ENCODE peak calls at places on chromosomes 13 and 19, in five cellular contexts. N is K562, S is HepG2, X is SK-N-SH, G is GM12878. O is an unnamed sample.
A peak's percentile ranks its signal among the peaks of the same experiment; 100 is the strongest.

GRCh38 chr13:34161829-34162544 is 344.0 kb downstream of the RFC3 start:
- DNase-seq in N (no peak), S (peak; percentile 25), X (no peak), G (no peak), O (no peak)

GRCh38 chr13:112477070-112477619 is 101.0 kb downstream of the SPACA7 start:
- DNase-seq in N (no peak), S (no peak), X (no peak), G (no peak), O (no peak)

GRCh38 chr19:4916292-4917082 is 7.2 kb downstream of the UHRF1 start:
- DNase-seq in N (no peak), S (no peak), X (no peak), G (no peak), O (no peak)

GRCh38 chr19:6730153-6730804 is 7.1 kb downstream of the GPR108 start:
- DNase-seq in N (peak; percentile 96), S (peak; percentile 96), X (peak; percentile 71), G (no peak), O (no peak)

GRCh38 chr19:6458695-6459355 is 767 bp downstream of the SLC25A23 start:
- DNase-seq in N (peak; percentile 25), S (no peak), X (no peak), G (no peak), O (no peak)

GRCh38 chr13:76438050-76438449 is 448.2 kb downstream of the KCTD12 start:
- DNase-seq in N (no peak), S (no peak), X (no peak), G (no peak), O (no peak)

GRCh38 chr19:33900817-33901216 is 104.1 kb downstream of the KCTD15 start:
- DNase-seq in N (no peak), S (no peak), X (no peak), G (no peak), O (no peak)

GRCh38 chr19:18939922-18940775 is 868 bp downstream of the HOMER3 start:
- DNase-seq in N (no peak), S (no peak), X (peak; percentile 73), G (no peak), O (no peak)

GRCh38 chr19:1268392-1269064 is 604 bp upstream of the CIRBP start:
- DNase-seq in N (peak; percentile 29), S (no peak), X (no peak), G (no peak), O (no peak)

GRCh38 chr13:41622545-41623429 is 165.4 kb downstream of the RGCC start:
- DNase-seq in N (no peak), S (no peak), X (no peak), G (no peak), O (no peak)

GRCh38 chr13:64471916-64472315 is 2758.2 kb downstream of the PCDH9 start:
- DNase-seq in N (no peak), S (peak; percentile 15), X (peak; percentile 22), G (no peak), O (peak; percentile 8)

GRCh38 chr19:14400913-14401312 is 18.2 kb downstream of the DDX39A start:
- DNase-seq in N (no peak), S (no peak), X (no peak), G (peak; percentile 49), O (no peak)

GRCh38 chr19:40718774-40719391 is 2.0 kb downstream of the ITPKC start:
- DNase-seq in N (peak; percentile 71), S (peak; percentile 79), X (no peak), G (peak; percentile 8), O (peak; percentile 59)

GRCh38 chr13:26011996-26012688 is 39.7 kb downstream of the SHISA2 start:
- DNase-seq in N (no peak), S (no peak), X (no peak), G (no peak), O (no peak)

GRCh38 chr13:39490136-39490535 is 112.9 kb downstream of the LHFPL6 start:
- DNase-seq in N (no peak), S (no peak), X (no peak), G (no peak), O (no peak)

GRCh38 chr19:6232567-6232966 is 47.2 kb downstream of the MLLT1 start:
- DNase-seq in N (no peak), S (no peak), X (no peak), G (no peak), O (no peak)

GRCh38 chr13:29532821-29533220 is 62.7 kb downstream of the SLC7A1 start:
- DNase-seq in N (no peak), S (no peak), X (no peak), G (no peak), O (no peak)

GRCh38 chr13:100987993-100988392 is 313.4 kb upstream of the TMTC4 start:
- DNase-seq in N (no peak), S (no peak), X (no peak), G (no peak), O (no peak)

GRCh38 chr13:18949970-18950369 is 231.7 kb downstream of the TUBA3C start:
- DNase-seq in N (no peak), S (no peak), X (no peak), G (no peak), O (no peak)

GRCh38 chr19:38649305-38650179 is 2.1 kb downstream of the ACTN4 start:
- DNase-seq in N (no peak), S (peak; percentile 94), X (no peak), G (no peak), O (no peak)

GRCh38 chr19:7917292-7918061 is 2.7 kb upstream of the SNAPC2 start:
- DNase-seq in N (no peak), S (no peak), X (peak; percentile 83), G (no peak), O (no peak)

GRCh38 chr13:97879646-97880297 is 73.7 kb upstream of the IPO5 start:
- DNase-seq in N (no peak), S (no peak), X (no peak), G (no peak), O (peak; percentile 12)

GRCh38 chr13:49444517-49445395 is 682 bp downstream of the SETDB2 start:
- DNase-seq in N (peak; percentile 59), S (peak; percentile 31), X (peak; percentile 8), G (peak; percentile 46), O (no peak)

GRCh38 chr19:15631817-15632216 is 8.9 kb upstream of the CYP4F3 start:
- DNase-seq in N (peak; percentile 62), S (peak; percentile 27), X (peak; percentile 47), G (peak; percentile 3), O (no peak)

GRCh38 chr13:83162493-83162892 is 719.8 kb downstream of the SLITRK1 start:
- DNase-seq in N (peak; percentile 19), S (no peak), X (no peak), G (no peak), O (no peak)

GRCh38 chr19:2186071-2186846 is 22.5 kb downstream of the DOT1L start:
- DNase-seq in N (no peak), S (no peak), X (no peak), G (no peak), O (no peak)

GRCh38 chr13:30561506-30561905 is 56.2 kb upstream of the USPL1 start:
- DNase-seq in N (no peak), S (no peak), X (no peak), G (no peak), O (no peak)

GRCh38 chr19:31783592-31783991 is 434.4 kb upstream of the TSHZ3 start:
- DNase-seq in N (no peak), S (no peak), X (no peak), G (no peak), O (no peak)

GRCh38 chr19:5894704-5895349 is 8.8 kb downstream of the NDUFA11 start:
- DNase-seq in N (no peak), S (no peak), X (peak; percentile 62), G (no peak), O (no peak)

GRCh38 chr13:75670496-75670895 is 34.4 kb downstream of the LMO7 start:
- DNase-seq in N (no peak), S (no peak), X (no peak), G (no peak), O (no peak)

GRCh38 chr19:3098141-3098514 is 4.0 kb downstream of the GNA11 start:
- DNase-seq in N (no peak), S (no peak), X (no peak), G (no peak), O (no peak)

GRCh38 chr13:40394304-40394983 is 272.0 kb downstream of the FOXO1 start:
- DNase-seq in N (no peak), S (no peak), X (no peak), G (no peak), O (no peak)

GRCh38 chr19:1118999-1119398 is 15.2 kb downstream of the GPX4 start:
- DNase-seq in N (no peak), S (no peak), X (no peak), G (no peak), O (no peak)

GRCh38 chr19:6772028-6772865 is at the start of gene VAV1:
- DNase-seq in N (peak; percentile 77), S (no peak), X (peak; percentile 53), G (peak; percentile 64), O (no peak)

GRCh38 chr19:1026189-1027019 is at the start of gene CNN2:
- DNase-seq in N (peak; percentile 86), S (peak; percentile 64), X (peak; percentile 87), G (no peak), O (no peak)

GRCh38 chr13:23608704-23609413 is 38.6 kb downstream of the TNFRSF19 start:
- DNase-seq in N (no peak), S (peak; percentile 32), X (peak; percentile 75), G (no peak), O (no peak)

GRCh38 chr19:55405638-55406037 is 1.9 kb downstream of the UBE2S start:
- DNase-seq in N (no peak), S (no peak), X (no peak), G (no peak), O (no peak)
- TF ChIP-seq ZBTB33 in N (no peak), S (no peak), X (no peak), G (no peak), O (no peak)

DNA sequence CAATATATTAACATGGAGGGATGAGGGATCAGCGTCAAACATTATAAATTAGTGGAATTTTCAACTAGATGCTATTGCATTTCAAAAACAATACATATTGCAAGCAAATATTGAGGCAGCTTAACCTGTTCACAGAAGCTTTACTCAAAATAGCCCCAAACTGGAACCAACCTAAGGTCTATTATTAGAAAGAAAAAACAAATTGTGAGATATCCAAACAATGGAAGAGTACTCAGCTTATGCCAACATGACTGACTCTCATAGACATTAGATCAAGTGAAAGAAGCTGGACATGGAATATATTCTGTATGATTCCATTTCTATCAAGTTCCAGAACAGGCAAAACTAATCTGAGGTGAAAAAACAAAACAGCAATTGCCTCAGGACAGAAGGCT is 27.6 kb upstream of the NEK3 start:
- DNase-seq in N (no peak), S (no peak), X (no peak), G (no peak), O (no peak)
- H3K79me2 ChIP-seq in N (peaks cover 10% of the 10 kb centered on the region), S (peaks cover 33% of the 10 kb centered on the region), X (peaks cover 22% of the 10 kb centered on the region), G (peaks cover 4% of the 10 kb centered on the region), O (peaks cover 19% of the 10 kb centered on the region)

GRCh38 chr13:47136659-47136975 is 239.8 kb upstream of the HTR2A start:
- DNase-seq in N (no peak), S (no peak), X (no peak), G (no peak), O (no peak)
- TF ChIP-seq ZBTB33 in N (no peak), S (no peak), X (no peak), G (no peak), O (no peak)

GRCh38 chr19:10363789-10364281 is 16.5 kb downstream of the TYK2 start:
- DNase-seq in N (no peak), S (no peak), X (no peak), G (no peak), O (no peak)
- H3K79me2 ChIP-seq in N (no peaks in the 10 kb centered on the region), S (no peaks in the 10 kb centered on the region), X (no peaks in the 10 kb centered on the region), G (no peaks in the 10 kb centered on the region), O (no peaks in the 10 kb centered on the region)